ENCODE peak calls at places on chromosomes 2 and 18, in four cellular contexts. H is K562, C is HepG2, D is WTC11. P is an unnamed sample.

GRCh38 chr2:138187221-138187620 is 222.9 kb downstream of the HNMT start:
- DNase-seq in H (no peak), C (no peak), D (no peak), P (no peak)

GRCh38 chr2:201532686-201533304 is 81.3 kb downstream of the STRADB start:
- DNase-seq in H (peak), C (no peak), D (no peak), P (no peak)

GRCh38 chr2:102520009-102520408 is 47.0 kb downstream of the SLC9A4 start:
- DNase-seq in H (peak), C (peak), D (peak), P (peak)

GRCh38 chr2:229675569-229675968 is 38.8 kb downstream of the DNER start:
- DNase-seq in H (no peak), C (no peak), D (no peak), P (no peak)

GRCh38 chr2:20641123-20641985 is 9.5 kb downstream of the HS1BP3 start:
- DNase-seq in H (no peak), C (no peak), D (no peak), P (no peak)

GRCh38 chr2:239119346-239120126 is 271.7 kb downstream of the TWIST2 start:
- DNase-seq in H (no peak), C (no peak), D (no peak), P (no peak)

GRCh38 chr2:183248866-183249567 is 124.8 kb downstream of the NUP35 start:
- DNase-seq in H (peak), C (peak), D (no peak), P (peak)

GRCh38 chr18:76467371-76468190 is 27.5 kb downstream of the ZNF516 start:
- DNase-seq in H (no peak), C (no peak), D (no peak), P (no peak)

GRCh38 chr2:24918326-24919099 is 1.5 kb downstream of the ADCY3 start:
- DNase-seq in H (no peak), C (no peak), D (no peak), P (no peak)

GRCh38 chr2:179253226-179253625 is 11.4 kb downstream of the SESTD1 start:
- DNase-seq in H (no peak), C (no peak), D (no peak), P (no peak)

GRCh38 chr2:97354576-97354975 is 235.1 kb downstream of the ANKRD36B start:
- DNase-seq in H (no peak), C (no peak), D (no peak), P (no peak)

GRCh38 chr2:109663721-109664120 is 49.6 kb downstream of the SOWAHC start:
- DNase-seq in H (no peak), C (peak), D (no peak), P (no peak)

GRCh38 chr2:204239756-204240155 is 303.2 kb downstream of the ICOS start:
- DNase-seq in H (no peak), C (no peak), D (no peak), P (no peak)

GRCh38 chr2:161030260-161031063 is 129.8 kb upstream of the TANK start:
- DNase-seq in H (no peak), C (peak), D (no peak), P (peak)

GRCh38 chr2:159867557-159868330 is 69.7 kb upstream of the CD302 start:
- DNase-seq in H (no peak), C (no peak), D (no peak), P (no peak)
- TF ChIP-seq HMGXB4 in H (no peak), C (no peak), D (no peak), P (no peak)

GRCh38 chr2:43482974-43483373 is 112.9 kb downstream of the THADA start:
- DNase-seq in H (no peak), C (no peak), D (no peak), P (peak)

GRCh38 chr2:43478423-43479086 is 117.3 kb downstream of the THADA start:
- DNase-seq in H (no peak), C (no peak), D (no peak), P (peak)

GRCh38 chr2:43481927-43482542 is 113.8 kb downstream of the THADA start:
- DNase-seq in H (no peak), C (no peak), D (no peak), P (no peak)

GRCh38 chr2:43484323-43484930 is 111.4 kb downstream of the THADA start:
- DNase-seq in H (peak), C (peak), D (no peak), P (peak)

GRCh38 chr2:43480874-43481273 is 115.0 kb downstream of the THADA start:
- DNase-seq in H (no peak), C (no peak), D (no peak), P (no peak)
- TF ChIP-seq HMGXB4 in H (no peak), C (no peak), D (no peak), P (no peak)

GRCh38 chr2:38218583-38218982 is 142.6 kb upstream of the CYP1B1 start:
- DNase-seq in H (no peak), C (no peak), D (no peak), P (no peak)

GRCh38 chr2:38218995-38219394 is 143.0 kb upstream of the CYP1B1 start:
- DNase-seq in H (no peak), C (no peak), D (no peak), P (no peak)

GRCh38 chr2:38215993-38216392 is 140.0 kb upstream of the CYP1B1 start:
- DNase-seq in H (no peak), C (no peak), D (no peak), P (no peak)

GRCh38 chr2:38216886-38217285 is 140.9 kb upstream of the CYP1B1 start:
- DNase-seq in H (no peak), C (no peak), D (no peak), P (no peak)

DNA sequence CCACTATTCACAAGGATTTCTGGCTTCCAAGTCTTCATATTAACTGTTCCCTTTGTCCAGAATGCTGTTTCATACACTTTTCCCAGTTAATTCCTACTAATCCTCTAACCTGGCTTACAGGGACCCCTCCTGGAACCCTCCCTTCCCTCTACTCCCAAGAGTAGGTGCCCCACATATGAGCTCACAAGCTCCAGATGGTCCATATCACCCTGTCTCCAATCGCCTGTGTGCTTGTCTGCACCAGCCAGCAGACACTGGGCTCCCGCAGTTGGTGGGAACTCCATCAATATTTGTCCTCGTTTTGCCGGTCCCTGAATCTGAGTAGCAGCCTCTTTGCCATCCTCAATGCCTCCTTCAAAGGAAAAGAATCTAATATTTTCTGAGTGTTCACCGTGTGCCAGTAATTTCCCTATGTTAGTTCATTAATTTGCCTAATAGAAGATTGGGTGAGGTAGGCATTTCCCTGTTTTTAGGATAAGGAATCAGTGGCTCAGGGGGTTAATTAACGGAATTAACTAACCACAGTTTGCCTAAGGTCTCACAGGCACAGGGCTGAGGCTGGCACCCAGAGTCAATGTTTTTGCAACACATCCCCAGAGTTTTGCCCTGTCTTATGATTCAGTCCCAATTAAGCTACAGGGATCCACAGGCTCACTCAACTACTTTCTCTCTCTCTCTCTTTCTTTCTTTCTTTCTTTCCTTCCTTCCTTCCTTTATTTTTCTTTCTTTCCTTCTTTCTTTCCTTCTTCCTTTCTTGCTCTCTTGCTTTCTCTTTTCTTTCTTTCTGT is 141.6 kb upstream of the CYP1B1 start:
- DNase-seq in H (no peak), C (no peak), D (no peak), P (no peak)
- TF ChIP-seq HMGXB4 in H (no peak), C (no peak), D (no peak), P (no peak)

GRCh38 chr2:100764430-100764829 is 55.5 kb upstream of the NPAS2 start:
- DNase-seq in H (no peak), C (no peak), D (no peak), P (no peak)

GRCh38 chr2:100767224-100767653 is 52.7 kb upstream of the NPAS2 start:
- DNase-seq in H (no peak), C (no peak), D (no peak), P (no peak)

GRCh38 chr2:100767810-100768806 is 51.8 kb upstream of the NPAS2 start:
- DNase-seq in H (no peak), C (peak), D (no peak), P (no peak)

GRCh38 chr2:100765481-100765880 is 54.5 kb upstream of the NPAS2 start:
- DNase-seq in H (no peak), C (no peak), D (no peak), P (no peak)

GRCh38 chr2:100766806-100767205 is 53.1 kb upstream of the NPAS2 start:
- DNase-seq in H (no peak), C (no peak), D (no peak), P (no peak)
- TF ChIP-seq HMGXB4 in H (no peak), C (no peak), D (no peak), P (no peak)

DNA sequence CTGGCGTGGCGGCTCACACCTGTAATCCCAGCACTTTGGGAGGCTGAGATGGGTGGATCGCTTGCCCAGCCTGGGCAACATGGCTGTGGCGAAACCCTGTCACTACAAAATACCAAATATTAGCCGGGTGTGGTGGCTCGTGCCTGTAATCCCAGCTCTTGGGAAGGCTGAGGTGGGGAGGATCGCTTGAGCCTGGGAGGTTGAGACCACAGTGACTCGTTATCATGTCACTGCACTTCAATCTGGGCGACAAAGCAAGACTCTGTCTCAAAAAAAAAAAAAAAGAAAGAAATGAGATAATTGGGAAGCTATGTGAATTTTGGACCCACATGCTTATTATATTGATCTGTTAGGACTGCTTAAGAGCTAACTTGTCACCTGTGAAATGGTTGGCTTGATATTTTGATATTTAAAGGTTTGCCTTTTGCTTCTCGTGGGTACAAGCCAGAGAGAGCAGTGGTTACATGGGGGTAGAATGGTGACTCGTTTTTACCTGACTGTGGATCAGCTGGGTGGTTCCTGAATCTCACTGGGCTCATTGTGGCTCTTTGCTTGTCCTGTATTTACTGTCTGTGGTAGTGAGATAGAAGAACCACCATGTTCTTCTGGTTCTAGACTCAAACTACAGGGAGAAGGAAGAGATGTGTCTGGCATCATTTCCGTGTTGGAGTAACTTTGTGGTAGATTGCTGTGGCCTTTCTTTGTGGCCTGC is 28.9 kb downstream of the ZNF532 start:
- DNase-seq in H (no peak), C (no peak), D (no peak), P (no peak)
- TF ChIP-seq HMGXB4 in H (no peak), C (no peak), D (no peak), P (no peak)

GRCh38 chr2:15059870-15060617 is 427.5 kb downstream of the LRATD1 start:
- DNase-seq in H (no peak), C (no peak), D (no peak), P (no peak)
- TF ChIP-seq HMGXB4 in H (no peak), C (no peak), D (no peak), P (no peak)

DNA sequence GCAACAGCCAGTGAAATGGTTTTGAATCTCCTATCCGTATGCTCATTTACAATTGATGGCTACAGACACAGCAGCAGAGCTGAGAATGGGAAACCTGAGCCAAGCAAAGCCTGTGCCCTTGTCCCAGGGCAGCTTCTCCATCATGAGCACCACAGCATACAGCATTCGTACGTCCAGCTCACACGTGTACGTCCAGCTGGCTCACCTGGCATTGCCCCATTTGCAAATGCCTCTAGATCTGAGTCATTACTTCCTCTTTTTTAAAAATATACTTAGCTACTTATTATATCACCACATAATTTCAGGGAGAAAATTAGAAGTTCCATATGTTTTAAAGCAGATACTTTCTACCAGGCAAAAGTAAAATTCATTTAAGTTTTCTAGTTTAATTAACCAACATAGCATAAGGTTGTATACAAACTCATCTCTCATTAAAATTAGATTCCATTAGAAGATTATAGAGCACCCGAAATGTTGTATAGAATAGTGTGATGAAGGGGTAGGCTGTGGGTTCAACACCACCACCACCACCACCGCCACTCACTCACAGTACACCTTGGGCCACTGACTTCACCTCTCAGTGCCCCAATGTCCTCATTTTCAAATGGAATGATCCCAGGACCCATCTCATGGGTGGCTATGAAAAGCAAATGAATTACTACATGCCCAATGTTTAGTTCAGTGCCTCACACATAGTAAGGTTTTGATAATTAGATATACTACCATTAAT is 31.4 kb upstream of the TMEM177 start:
- DNase-seq in H (no peak), C (no peak), D (no peak), P (no peak)
- TF ChIP-seq HMGXB4 in H (no peak), C (no peak), D (no peak), P (no peak)

GRCh38 chr2:594297-594949 is 82.8 kb downstream of the TMEM18 start:
- DNase-seq in H (no peak), C (no peak), D (no peak), P (no peak)
- TF ChIP-seq HMGXB4 in H (no peak), C (no peak), D (no peak), P (no peak)

P was measured in A549.